ENCODE peak calls at places on chromosomes 11 and 22, in five cellular contexts. One of them, this sample, is unnamed.

GRCh38 chr11:86761978-86762377 is 38.4 kb upstream of the PRSS23 start:
- DNase-seq in HEK293T: no peak
- DNase-seq in HepG2: no peak
- DNase-seq in SK-N-SH: no peak
- DNase-seq in GM12878: no peak
- DNase-seq in this sample: no peak

GRCh38 chr11:107276057-107276456 is 181.6 kb downstream of the CWF19L2 start:
- DNase-seq in HepG2: no peak
- DNase-seq in HEK293T: no peak
- DNase-seq in GM12878: no peak
- DNase-seq in SK-N-SH: no peak
- DNase-seq in this sample: no peak

GRCh38 chr22:19066531-19067271 is 55.5 kb downstream of the DGCR2 start:
- DNase-seq in SK-N-SH: no peak
- DNase-seq in HEK293T: no peak
- DNase-seq in GM12878: no peak
- DNase-seq in HepG2: no peak
- DNase-seq in this sample: no peak

GRCh38 chr11:125154380-125155099 is 10.0 kb upstream of the PKNOX2 start:
- DNase-seq in GM12878: no peak
- DNase-seq in HEK293T: no peak
- DNase-seq in SK-N-SH: no peak
- DNase-seq in HepG2: no peak
- DNase-seq in this sample: no peak

GRCh38 chr11:111120221-111120620 is 125.3 kb upstream of the POU2AF2 start:
- DNase-seq in GM12878: no peak
- DNase-seq in HepG2: no peak
- DNase-seq in HEK293T: no peak
- DNase-seq in SK-N-SH: no peak
- DNase-seq in this sample: no peak

GRCh38 chr11:19602906-19603305 is 109.7 kb upstream of the NAV2 start:
- DNase-seq in HepG2: no peak
- DNase-seq in GM12878: no peak
- DNase-seq in HEK293T: no peak
- DNase-seq in SK-N-SH: no peak
- DNase-seq in this sample: no peak

GRCh38 chr11:11946180-11946579 is 62.2 kb downstream of the DKK3 start:
- DNase-seq in HEK293T: no peak
- DNase-seq in SK-N-SH: no peak
- DNase-seq in HepG2: no peak
- DNase-seq in GM12878: no peak
- DNase-seq in this sample: no peak

GRCh38 chr11:940496-941135 is 14.9 kb downstream of the AP2A2 start:
- DNase-seq in GM12878: no peak
- DNase-seq in HEK293T: no peak
- DNase-seq in SK-N-SH: no peak
- DNase-seq in HepG2: no peak
- DNase-seq in this sample: no peak

GRCh38 chr22:23305922-23306374 is 125.6 kb downstream of the BCR start:
- DNase-seq in HepG2: no peak
- DNase-seq in SK-N-SH: peak; percentile 75
- DNase-seq in HEK293T: no peak
- DNase-seq in GM12878: no peak
- DNase-seq in this sample: no peak

GRCh38 chr11:75198278-75198948 is 42.2 kb upstream of the TPBGL start:
- DNase-seq in HepG2: no peak
- DNase-seq in GM12878: no peak
- DNase-seq in SK-N-SH: no peak
- DNase-seq in HEK293T: no peak
- DNase-seq in this sample: no peak

GRCh38 chr11:110094298-110095073 is 1.3 kb downstream of the ZC3H12C start:
- DNase-seq in HepG2: no peak
- DNase-seq in SK-N-SH: no peak
- DNase-seq in GM12878: no peak
- DNase-seq in HEK293T: no peak
- DNase-seq in this sample: no peak

GRCh38 chr11:36478700-36479329 is 31.3 kb downstream of the TRAF6 start:
- DNase-seq in HEK293T: peak; percentile 27
- DNase-seq in GM12878: no peak
- DNase-seq in HepG2: peak; percentile 39
- DNase-seq in SK-N-SH: peak; percentile 45
- DNase-seq in this sample: no peak

GRCh38 chr22:48635825-48636224 is 1191.8 kb downstream of the BRD1 start:
- DNase-seq in HEK293T: no peak
- DNase-seq in SK-N-SH: no peak
- DNase-seq in GM12878: no peak
- DNase-seq in HepG2: no peak
- DNase-seq in this sample: no peak

GRCh38 chr22:26922804-26923203 is 265.4 kb downstream of the MIAT start:
- DNase-seq in HepG2: no peak
- DNase-seq in SK-N-SH: no peak
- DNase-seq in GM12878: no peak
- DNase-seq in HEK293T: no peak
- DNase-seq in this sample: peak; percentile 16

GRCh38 chr22:10778296-10778814 is 4749.6 kb upstream of the OR11H1 start:
- DNase-seq in GM12878: no peak
- DNase-seq in HEK293T: no peak
- DNase-seq in SK-N-SH: no peak
- DNase-seq in HepG2: no peak
- DNase-seq in this sample: no peak

GRCh38 chr11:72378704-72379383 is 55.5 kb downstream of the CLPB start:
- DNase-seq in HEK293T: no peak
- DNase-seq in GM12878: no peak
- DNase-seq in SK-N-SH: no peak
- DNase-seq in HepG2: no peak
- DNase-seq in this sample: no peak

GRCh38 chr11:96242191-96242845 is 100.7 kb downstream of the MAML2 start:
- DNase-seq in SK-N-SH: no peak
- DNase-seq in HEK293T: no peak
- DNase-seq in HepG2: no peak
- DNase-seq in GM12878: no peak
- DNase-seq in this sample: no peak

GRCh38 chr11:78213526-78214330 is 25.0 kb downstream of the USP35 start:
- DNase-seq in HEK293T: no peak
- DNase-seq in HepG2: no peak
- DNase-seq in SK-N-SH: no peak
- DNase-seq in GM12878: no peak
- DNase-seq in this sample: no peak

GRCh38 chr11:62909107-62909894 is 11.9 kb downstream of the CHRM1 start:
- DNase-seq in GM12878: no peak
- DNase-seq in HepG2: peak; percentile 70
- DNase-seq in SK-N-SH: peak; percentile 82
- DNase-seq in HEK293T: peak; percentile 74
- DNase-seq in this sample: peak; percentile 71

GRCh38 chr11:118342503-118343161 is at the start of gene CD3D:
- DNase-seq in HepG2: peak; percentile 20
- DNase-seq in GM12878: no peak
- DNase-seq in SK-N-SH: no peak
- DNase-seq in HEK293T: no peak
- DNase-seq in this sample: peak; percentile 81
- TF ChIP-seq FOXM1 in HepG2: no peak
- TF ChIP-seq FOXM1 in GM12878: no peak
- TF ChIP-seq FOXM1 in SK-N-SH: no peak
- TF ChIP-seq FOXM1 in HEK293T: no peak
- TF ChIP-seq FOXM1 in this sample: no peak

GRCh38 chr11:77044356-77044755 is 10.2 kb downstream of the B3GNT6 start:
- DNase-seq in HepG2: no peak
- DNase-seq in GM12878: no peak
- DNase-seq in HEK293T: no peak
- DNase-seq in SK-N-SH: no peak
- DNase-seq in this sample: no peak

GRCh38 chr11:77047007-77047927 is 13.1 kb downstream of the B3GNT6 start:
- DNase-seq in HEK293T: peak; percentile 53
- DNase-seq in SK-N-SH: peak; percentile 82
- DNase-seq in GM12878: peak; percentile 92
- DNase-seq in HepG2: peak; percentile 91
- DNase-seq in this sample: peak; percentile 93

GRCh38 chr11:77049081-77049480 is 14.9 kb downstream of the B3GNT6 start:
- DNase-seq in SK-N-SH: no peak
- DNase-seq in GM12878: no peak
- DNase-seq in HepG2: no peak
- DNase-seq in HEK293T: no peak
- DNase-seq in this sample: no peak

GRCh38 chr11:77044886-77045285 is 10.7 kb downstream of the B3GNT6 start:
- DNase-seq in GM12878: no peak
- DNase-seq in HepG2: no peak
- DNase-seq in HEK293T: no peak
- DNase-seq in SK-N-SH: no peak
- DNase-seq in this sample: no peak

GRCh38 chr11:77046060-77046501 is 11.9 kb downstream of the B3GNT6 start:
- DNase-seq in HepG2: no peak
- DNase-seq in HEK293T: peak; percentile 76
- DNase-seq in SK-N-SH: peak; percentile 92
- DNase-seq in GM12878: no peak
- DNase-seq in this sample: peak; percentile 87
- TF ChIP-seq FOXM1 in HepG2: no peak
- TF ChIP-seq FOXM1 in HEK293T: no peak
- TF ChIP-seq FOXM1 in SK-N-SH: no peak
- TF ChIP-seq FOXM1 in GM12878: no peak
- TF ChIP-seq FOXM1 in this sample: no peak

GRCh38 chr11:106271686-106272085 is 194.2 kb downstream of the AASDHPPT start:
- DNase-seq in HepG2: no peak
- DNase-seq in GM12878: no peak
- DNase-seq in SK-N-SH: no peak
- DNase-seq in HEK293T: no peak
- DNase-seq in this sample: no peak
- TF ChIP-seq FOXM1 in HepG2: no peak
- TF ChIP-seq FOXM1 in GM12878: no peak
- TF ChIP-seq FOXM1 in SK-N-SH: no peak
- TF ChIP-seq FOXM1 in HEK293T: no peak
- TF ChIP-seq FOXM1 in this sample: no peak

GRCh38 chr22:44387486-44387885 is 74.7 kb upstream of the SHISAL1 start:
- DNase-seq in HEK293T: no peak
- DNase-seq in GM12878: no peak
- DNase-seq in HepG2: no peak
- DNase-seq in SK-N-SH: no peak
- DNase-seq in this sample: no peak

GRCh38 chr22:44384563-44384940 is 71.8 kb upstream of the SHISAL1 start:
- DNase-seq in SK-N-SH: no peak
- DNase-seq in HepG2: no peak
- DNase-seq in HEK293T: no peak
- DNase-seq in GM12878: no peak
- DNase-seq in this sample: no peak

GRCh38 chr22:44384981-44385610 is 72.3 kb upstream of the SHISAL1 start:
- DNase-seq in GM12878: no peak
- DNase-seq in HEK293T: no peak
- DNase-seq in SK-N-SH: no peak
- DNase-seq in HepG2: no peak
- DNase-seq in this sample: no peak

GRCh38 chr22:44386386-44387035 is 73.8 kb upstream of the SHISAL1 start:
- DNase-seq in HEK293T: no peak
- DNase-seq in HepG2: no peak
- DNase-seq in GM12878: no peak
- DNase-seq in SK-N-SH: no peak
- DNase-seq in this sample: no peak

GRCh38 chr22:44385781-44386180 is 73.0 kb upstream of the SHISAL1 start:
- DNase-seq in HepG2: no peak
- DNase-seq in HEK293T: no peak
- DNase-seq in SK-N-SH: no peak
- DNase-seq in GM12878: no peak
- DNase-seq in this sample: no peak
- TF ChIP-seq FOXM1 in HepG2: no peak
- TF ChIP-seq FOXM1 in HEK293T: no peak
- TF ChIP-seq FOXM1 in SK-N-SH: no peak
- TF ChIP-seq FOXM1 in GM12878: no peak
- TF ChIP-seq FOXM1 in this sample: no peak

GRCh38 chr11:94737171-94737611 is 31.0 kb upstream of the AMOTL1 start:
- DNase-seq in SK-N-SH: no peak
- DNase-seq in HepG2: peak; percentile 11
- DNase-seq in GM12878: no peak
- DNase-seq in HEK293T: no peak
- DNase-seq in this sample: no peak
- TF ChIP-seq FOXM1 in SK-N-SH: no peak
- TF ChIP-seq FOXM1 in HepG2: no peak
- TF ChIP-seq FOXM1 in GM12878: no peak
- TF ChIP-seq FOXM1 in HEK293T: no peak
- TF ChIP-seq FOXM1 in this sample: no peak

DNA sequence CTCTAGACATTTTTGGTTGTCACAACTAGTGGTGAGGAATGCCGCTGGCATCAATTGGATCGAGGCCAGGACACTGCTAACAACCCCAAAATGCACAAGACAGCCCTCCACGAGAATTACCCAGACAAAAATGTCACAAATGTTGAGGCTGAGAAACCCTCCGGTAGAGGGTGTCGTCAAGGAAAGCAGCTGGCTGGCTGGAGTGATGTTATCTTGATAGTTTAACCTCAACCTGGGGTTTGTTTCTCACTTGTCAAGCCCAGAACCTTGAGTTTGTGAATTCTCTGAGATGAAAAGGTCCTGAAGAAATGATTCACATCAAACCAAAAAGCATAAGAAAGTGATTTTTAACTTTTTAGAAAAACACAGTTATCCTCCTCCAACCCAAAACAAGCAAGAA is 21.1 kb upstream of the TMPRSS13 start:
- DNase-seq in HepG2: no peak
- DNase-seq in GM12878: no peak
- DNase-seq in HEK293T: no peak
- DNase-seq in SK-N-SH: no peak
- DNase-seq in this sample: no peak
- TF ChIP-seq FOXM1 in HepG2: no peak
- TF ChIP-seq FOXM1 in GM12878: no peak
- TF ChIP-seq FOXM1 in HEK293T: no peak
- TF ChIP-seq FOXM1 in SK-N-SH: no peak
- TF ChIP-seq FOXM1 in this sample: no peak

DNA sequence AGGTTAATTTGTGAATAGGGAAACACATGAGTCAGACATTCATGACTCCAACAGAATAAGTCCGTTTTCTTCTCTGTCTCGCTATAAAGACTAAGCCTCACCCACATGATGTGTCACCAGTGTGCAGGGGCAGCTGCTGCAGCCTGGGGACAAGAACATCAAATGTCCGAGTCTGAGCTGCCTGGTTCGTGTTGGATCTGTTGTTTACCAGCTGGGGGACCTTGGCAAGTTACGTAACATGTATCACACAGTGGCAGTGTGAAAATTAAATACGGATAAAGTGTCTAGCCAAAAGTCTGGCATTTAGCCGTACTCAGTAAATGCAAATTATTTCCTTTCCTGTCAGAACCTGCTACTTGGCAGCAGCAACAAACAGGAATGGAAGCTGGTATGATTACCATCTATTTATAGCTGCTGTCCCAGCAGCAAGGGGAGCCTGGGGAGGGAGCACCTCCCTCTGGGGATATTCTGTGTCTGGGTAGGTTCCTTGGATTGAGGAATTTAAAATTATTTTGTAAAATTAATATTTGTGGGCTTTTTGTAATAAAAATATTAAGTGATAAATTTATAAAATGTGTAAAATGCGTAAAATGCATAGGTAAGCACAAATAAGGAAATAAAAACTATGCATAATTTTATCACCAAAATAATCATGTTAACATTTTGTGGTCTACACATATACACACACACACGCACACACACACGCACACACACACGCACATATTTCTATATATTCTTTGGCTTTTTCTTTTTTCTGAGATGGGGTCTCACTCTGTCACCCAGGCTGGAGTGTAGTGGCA is 1.3 kb upstream of the CLDN25 start:
- DNase-seq in SK-N-SH: peak; percentile 58
- DNase-seq in HEK293T: no peak
- DNase-seq in GM12878: no peak
- DNase-seq in HepG2: peak; percentile 40
- DNase-seq in this sample: no peak
- TF ChIP-seq FOXM1 in SK-N-SH: no peak
- TF ChIP-seq FOXM1 in HEK293T: no peak
- TF ChIP-seq FOXM1 in GM12878: no peak
- TF ChIP-seq FOXM1 in HepG2: no peak
- TF ChIP-seq FOXM1 in this sample: no peak